ENCODE peak calls at places on chromosomes 6 and 20, in ten cellular contexts. W, R, N, O, A, G, C, H, Y and V are unnamed samples.

GRCh38 chr6:162238675-162239074 is 488.9 kb downstream of the PRKN start:
- DNase-seq in N (no peak), H (no peak), W (no peak), A (no peak), R (no peak), Y (no peak), G (no peak), C (no peak), O (no peak), V (no peak)

GRCh38 chr6:13281630-13282156 is 46.6 kb downstream of the TBC1D7 start:
- DNase-seq in C (no peak), H (no peak), W (no peak), N (peak), R (no peak), O (no peak), Y (no peak), G (no peak), A (no peak), V (no peak)

GRCh38 chr20:13022401-13023170 is 13.8 kb downstream of the SPTLC3 start:
- DNase-seq in C (no peak), O (no peak), N (no peak), Y (no peak), W (no peak), G (no peak), H (peak), R (no peak), A (no peak), V (peak)

GRCh38 chr6:143545165-143545564 is 33.6 kb upstream of the FUCA2 start:
- DNase-seq in R (no peak), N (no peak), H (no peak), C (no peak), A (no peak), W (no peak), G (no peak), O (no peak), Y (no peak), V (no peak)

GRCh38 chr6:51268666-51269065 is 450.0 kb downstream of the TFAP2B start:
- DNase-seq in Y (no peak), W (no peak), C (no peak), O (no peak), G (no peak), N (no peak), R (no peak), A (no peak), H (no peak), V (no peak)

GRCh38 chr6:100274147-100274546 is 190.6 kb downstream of the SIM1 start:
- DNase-seq in C (no peak), R (no peak), N (no peak), W (no peak), H (no peak), O (no peak), A (no peak), G (no peak), Y (no peak), V (no peak)

GRCh38 chr6:47414517-47415167 is 62.9 kb upstream of the CD2AP start:
- DNase-seq in H (peak), W (no peak), Y (peak), G (no peak), N (no peak), A (no peak), O (no peak), R (no peak), C (peak), V (no peak)

GRCh38 chr6:132505158-132505557 is 7.8 kb downstream of the STX7 start:
- DNase-seq in C (no peak), Y (no peak), O (no peak), R (no peak), W (no peak), H (no peak), N (no peak), G (no peak), A (no peak), V (no peak)

GRCh38 chr6:33803571-33804053 is at the start of gene MLN:
- DNase-seq in R (no peak), C (no peak), G (no peak), W (no peak), O (no peak), A (no peak), N (no peak), Y (no peak), H (no peak), V (no peak)

GRCh38 chr20:10731190-10731955 is 57.6 kb upstream of the JAG1 start:
- DNase-seq in N (peak), H (peak), Y (no peak), G (no peak), A (no peak), O (no peak), W (no peak), C (no peak), R (no peak), V (no peak)

GRCh38 chr6:28725890-28726348 is 197.9 kb downstream of the TRIM27 start:
- DNase-seq in O (no peak), N (no peak), C (no peak), G (no peak), A (no peak), R (no peak), Y (no peak), W (no peak), H (peak), V (no peak)

GRCh38 chr6:3139090-3139903 is 18.0 kb downstream of the TUBB2A start:
- DNase-seq in W (peak), O (no peak), C (peak), A (peak), Y (peak), R (no peak), N (no peak), G (no peak), H (peak), V (peak)

GRCh38 chr6:46056906-46057529 is 41.4 kb upstream of the CLIC5 start:
- DNase-seq in Y (no peak), W (no peak), H (peak), R (no peak), G (no peak), A (no peak), N (no peak), C (no peak), O (no peak), V (no peak)
- H3K4me3 ChIP-seq in Y (no peak), W (no peak), H (no peak), R (no peak), G (no peak), A (no peak), N (no peak), C (no peak), O (no peak), V (no peak)

GRCh38 chr20:35172434-35172806 is 548 bp downstream of the PROCR start:
- DNase-seq in Y (no peak), G (no peak), N (no peak), C (no peak), H (no peak), O (no peak), W (no peak), A (no peak), R (no peak), V (no peak)
- H3K4me3 ChIP-seq in Y (no peak), G (peak), N (peak), C (no peak), H (peak), O (no peak), W (peak), A (peak), R (peak), V (peak)

GRCh38 chr20:49987015-49987867 is 4.5 kb downstream of the SNAI1 start:
- DNase-seq in W (no peak), O (no peak), C (no peak), H (peak), A (no peak), R (no peak), N (no peak), Y (no peak), G (no peak), V (no peak)

GRCh38 chr20:49985157-49985556 is 2.4 kb downstream of the SNAI1 start:
- DNase-seq in O (no peak), Y (no peak), C (no peak), W (no peak), G (no peak), A (no peak), H (no peak), R (no peak), N (no peak), V (no peak)

GRCh38 chr20:49986049-49986448 is 3.3 kb downstream of the SNAI1 start:
- DNase-seq in H (no peak), C (no peak), O (no peak), N (no peak), Y (no peak), G (no peak), R (no peak), W (no peak), A (no peak), V (no peak)

GRCh38 chr20:49984426-49985153 is 1.8 kb downstream of the SNAI1 start:
- DNase-seq in R (no peak), H (no peak), A (no peak), Y (no peak), W (no peak), N (no peak), O (no peak), C (no peak), G (no peak), V (no peak)

DNA sequence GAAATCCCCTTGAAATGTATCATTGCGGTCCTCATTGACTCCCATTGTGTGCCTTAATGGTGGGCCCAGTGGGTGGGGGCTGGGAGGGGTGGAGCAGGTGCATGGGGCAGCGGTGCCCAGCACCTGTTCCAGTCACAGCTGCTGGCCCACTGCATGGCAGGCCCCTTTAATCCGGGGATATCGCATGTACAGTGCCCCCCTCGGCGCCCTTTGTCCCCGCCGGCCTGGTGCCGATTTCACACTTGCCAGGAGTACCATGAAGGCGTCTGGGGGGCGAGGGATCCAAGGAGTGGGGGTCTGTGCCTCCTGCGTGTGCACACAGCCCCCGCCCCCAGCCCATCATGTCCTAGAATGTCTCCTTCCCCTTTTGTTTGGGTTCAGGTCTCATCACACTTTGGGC is 2.8 kb downstream of the SNAI1 start:
- DNase-seq in R (no peak), A (no peak), W (no peak), H (no peak), N (no peak), O (no peak), G (no peak), Y (no peak), C (no peak), V (no peak)
- H3K4me3 ChIP-seq in R (no peak), A (peak), W (peak), H (peak), N (no peak), O (no peak), G (peak), Y (no peak), C (no peak), V (peak)

GRCh38 chr6:170287371-170287876 is 3.5 kb downstream of the DLL1 start:
- DNase-seq in G (peak), W (no peak), O (no peak), R (peak), N (no peak), A (no peak), H (no peak), Y (no peak), C (no peak), V (no peak)
- H3K4me3 ChIP-seq in G (peak), W (peak), O (no peak), R (no peak), N (peak), A (no peak), H (no peak), Y (no peak), C (no peak), V (no peak)

DNA sequence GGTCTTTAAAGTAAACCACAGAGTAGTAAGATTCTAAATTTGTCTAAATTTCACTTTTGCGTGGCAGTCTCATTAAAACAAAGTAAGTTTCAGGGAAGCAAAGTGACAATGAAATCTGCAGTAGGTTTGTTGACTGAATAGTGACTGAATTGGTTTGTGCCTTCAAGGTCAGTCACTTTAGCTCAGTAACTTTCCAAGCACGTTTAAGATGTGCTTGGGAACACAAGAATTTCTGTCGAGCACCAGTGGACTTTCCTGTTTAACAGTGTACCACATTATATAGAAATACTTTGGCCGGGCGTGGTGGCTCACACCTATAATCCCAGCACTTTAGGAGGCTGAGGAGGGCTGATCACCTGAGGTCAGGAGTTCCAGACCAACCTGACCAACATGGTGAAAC is 1.7 kb upstream of the CD24 start:
- DNase-seq in G (no peak), W (no peak), H (no peak), Y (no peak), C (peak), O (no peak), N (no peak), A (no peak), R (no peak), V (no peak)
- H3K4me3 ChIP-seq in G (no peak), W (no peak), H (no peak), Y (no peak), C (no peak), O (no peak), N (no peak), A (peak), R (no peak), V (no peak)

GRCh38 chr20:843908-844307 is 10.4 kb downstream of the FAM110A start:
- DNase-seq in G (peak), O (no peak), A (no peak), N (no peak), Y (no peak), R (no peak), W (no peak), C (no peak), H (no peak), V (no peak)
- H3K4me3 ChIP-seq in G (no peak), O (no peak), A (no peak), N (peak), Y (no peak), R (no peak), W (no peak), C (no peak), H (no peak), V (no peak)

GRCh38 chr6:26105109-26105730 is 18.0 kb downstream of the HFE start:
- DNase-seq in N (no peak), R (no peak), C (no peak), A (no peak), Y (no peak), G (no peak), H (no peak), O (no peak), W (no peak), V (no peak)
- H3K4me3 ChIP-seq in N (no peak), R (no peak), C (no peak), A (no peak), Y (no peak), G (no peak), H (no peak), O (no peak), W (no peak), V (no peak)

GRCh38 chr6:114024746-114025145 is 53.8 kb upstream of the HDAC2 start:
- DNase-seq in C (no peak), W (no peak), O (no peak), G (no peak), H (no peak), A (no peak), N (no peak), R (no peak), Y (no peak), V (peak)
- H3K4me3 ChIP-seq in C (no peak), W (no peak), O (no peak), G (no peak), H (no peak), A (no peak), N (no peak), R (no peak), Y (no peak), V (no peak)

DNA sequence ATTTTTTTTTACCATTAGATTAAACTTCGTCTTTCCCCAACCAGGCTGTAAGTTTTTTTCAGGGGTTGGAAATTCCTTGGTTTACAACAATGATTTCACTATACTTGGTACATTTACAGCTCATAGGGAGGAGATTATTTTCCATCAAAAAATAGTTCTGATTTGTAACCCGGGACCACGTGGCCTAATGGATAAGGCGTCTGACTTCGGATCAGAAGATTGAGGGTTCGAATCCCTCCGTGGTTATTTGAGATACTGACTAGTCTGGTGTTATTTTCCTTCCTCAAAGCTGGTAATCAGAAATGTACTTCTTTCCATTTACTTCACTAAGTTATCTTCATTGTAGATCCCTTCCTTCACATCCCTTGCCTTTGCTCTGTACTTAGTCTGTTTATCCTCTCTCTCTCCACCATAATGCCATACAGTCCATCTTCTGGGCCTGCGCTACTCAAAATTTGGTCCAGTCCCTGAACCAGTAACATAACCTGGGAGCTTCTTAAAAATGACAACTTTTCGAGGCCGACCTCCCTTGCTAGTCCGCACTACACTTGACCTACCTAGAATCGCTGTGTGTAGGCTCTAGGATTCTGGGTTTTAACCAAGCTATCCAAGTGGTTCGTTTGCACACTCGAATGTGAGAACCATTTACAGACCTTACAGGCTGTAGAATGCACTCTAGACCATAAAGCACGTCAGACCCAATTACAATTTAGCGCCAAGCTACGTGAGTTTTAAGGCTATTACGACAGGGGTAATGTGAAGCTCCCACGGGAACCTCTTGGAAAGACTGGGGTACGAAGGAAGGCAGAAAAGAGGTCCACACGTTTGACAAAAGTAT is 42.1 kb upstream of the BTN3A2 start:
- DNase-seq in H (peak), C (peak), R (peak), O (no peak), Y (peak), N (peak), A (no peak), G (no peak), W (no peak), V (peak)
- H3K4me3 ChIP-seq in H (no peak), C (peak), R (peak), O (peak), Y (peak), N (peak), A (peak), G (peak), W (peak), V (peak)